ENCODE peak calls at places on chromosomes 7 and 10, in ten cellular contexts. X, V, A, U, H, D, Y, O, J and Z are unnamed samples.

GRCh38 chr7:144854839-144855424 is 19.1 kb upstream of the TPK1 start:
- DNase-seq in X (peak), U (peak), A (no peak), O (no peak), H (peak), D (peak), V (no peak), Y (peak), J (no peak), Z (no peak)

GRCh38 chr7:44050121-44050914 is 5.8 kb downstream of the DBNL start:
- DNase-seq in D (no peak), H (no peak), U (no peak), V (peak), Y (no peak), O (no peak), X (no peak), A (no peak), J (no peak), Z (no peak)

GRCh38 chr7:70640266-70640833 is 491.6 kb upstream of the GALNT17 start:
- DNase-seq in V (no peak), O (no peak), X (no peak), Y (no peak), D (peak), U (no peak), H (peak), J (no peak), A (no peak), Z (no peak)

GRCh38 chr7:2527505-2528464 is 8.2 kb downstream of the LFNG start:
- DNase-seq in J (peak), Y (no peak), A (no peak), X (peak), V (no peak), U (peak), O (peak), D (peak), H (peak), Z (peak)

GRCh38 chr7:30859202-30859939 is 52.3 kb upstream of the AQP1 start:
- DNase-seq in Y (no peak), U (no peak), D (no peak), H (no peak), J (no peak), O (no peak), X (no peak), A (no peak), V (no peak), Z (no peak)

GRCh38 chr10:24989867-24990266 is 26.1 kb downstream of the ENKUR start:
- DNase-seq in A (no peak), O (no peak), Y (no peak), J (no peak), H (peak), X (no peak), U (no peak), D (peak), V (no peak), Z (no peak)

GRCh38 chr10:538895-539294 is 150.6 kb downstream of the DIP2C start:
- DNase-seq in Y (no peak), A (no peak), J (no peak), O (no peak), D (peak), H (no peak), U (no peak), V (no peak), X (no peak), Z (no peak)

GRCh38 chr10:132685921-132686680 is 99.8 kb downstream of the NKX6-2 start:
- DNase-seq in Y (no peak), U (no peak), A (no peak), H (no peak), J (no peak), O (no peak), D (no peak), V (peak), X (no peak), Z (no peak)

GRCh38 chr7:21497072-21497471 is 45.8 kb upstream of the DNAH11 start:
- DNase-seq in J (no peak), U (no peak), V (no peak), X (no peak), Y (no peak), A (no peak), D (peak), H (peak), O (no peak), Z (no peak)

GRCh38 chr10:103244663-103245271 is 920 bp upstream of the RPEL1 start:
- DNase-seq in X (peak), O (peak), Y (peak), V (peak), D (peak), U (peak), J (peak), A (peak), H (peak), Z (peak)

GRCh38 chr7:69677054-69677847 is 79.0 kb downstream of the AUTS2 start:
- DNase-seq in V (no peak), O (no peak), H (peak), J (no peak), X (peak), D (no peak), A (no peak), U (no peak), Y (no peak), Z (no peak)

GRCh38 chr7:83794834-83795233 is 145.9 kb upstream of the SEMA3E start:
- DNase-seq in A (no peak), U (no peak), Y (no peak), J (no peak), V (no peak), D (no peak), X (no peak), H (no peak), O (no peak), Z (no peak)

GRCh38 chr10:30027057-30028005 is 32.1 kb downstream of the JCAD start:
- DNase-seq in U (peak), X (no peak), J (peak), A (peak), V (peak), O (peak), H (no peak), D (peak), Y (no peak), Z (peak)

GRCh38 chr10:48442809-48443177 is 136.3 kb downstream of the MAPK8 start:
- DNase-seq in J (no peak), Y (no peak), U (no peak), X (no peak), H (no peak), V (no peak), A (no peak), O (no peak), D (no peak), Z (no peak)

GRCh38 chr10:52106895-52107294 is 207.2 kb upstream of the DKK1 start:
- DNase-seq in Y (no peak), A (no peak), O (no peak), H (no peak), U (no peak), J (no peak), D (peak), X (no peak), V (no peak), Z (no peak)

GRCh38 chr7:159296093-159296681 is 151.5 kb upstream of the VIPR2 start:
- DNase-seq in A (no peak), J (no peak), U (no peak), V (no peak), H (no peak), X (no peak), O (no peak), D (no peak), Y (no peak), Z (no peak)

GRCh38 chr10:69573056-69573806 is at the start of gene NEUROG3:
- DNase-seq in H (no peak), U (peak), A (no peak), Y (no peak), V (no peak), O (no peak), X (no peak), D (no peak), J (no peak), Z (no peak)

GRCh38 chr7:659306-659847 is 67.1 kb upstream of the DNAAF5 start:
- DNase-seq in O (no peak), V (no peak), H (no peak), U (no peak), D (no peak), X (no peak), A (no peak), J (no peak), Y (no peak), Z (no peak)

GRCh38 chr7:26813426-26813825 is 51.0 kb downstream of the SKAP2 start:
- DNase-seq in D (peak), O (peak), J (no peak), A (no peak), X (no peak), U (no peak), Y (no peak), H (no peak), V (no peak), Z (no peak)

GRCh38 chr7:6622129-6622710 is 6.8 kb downstream of the ZNF853 start:
- DNase-seq in J (no peak), V (no peak), X (no peak), Y (no peak), U (no peak), O (no peak), H (no peak), A (no peak), D (no peak), Z (no peak)

GRCh38 chr7:149449897-149450296 is 11.0 kb downstream of the ZNF777 start:
- DNase-seq in U (no peak), Y (no peak), X (no peak), V (no peak), H (no peak), D (no peak), J (no peak), O (no peak), A (no peak), Z (no peak)

GRCh38 chr10:22536620-22537019 is 177.8 kb downstream of the PIP4K2A start:
- DNase-seq in O (no peak), D (no peak), Y (no peak), H (no peak), V (no peak), J (no peak), X (no peak), A (no peak), U (no peak), Z (no peak)

GRCh38 chr10:100477970-100478369 is 15.2 kb downstream of the WNT8B start:
- DNase-seq in H (no peak), V (no peak), A (no peak), Y (no peak), U (no peak), X (no peak), D (no peak), O (no peak), J (no peak), Z (no peak)

GRCh38 chr7:2859952-2860351 is 15.8 kb upstream of the GNA12 start:
- DNase-seq in A (no peak), U (no peak), Y (no peak), D (no peak), V (no peak), O (no peak), J (no peak), X (no peak), H (no peak), Z (no peak)

GRCh38 chr10:3978762-3979161 is 193.8 kb upstream of the KLF6 start:
- DNase-seq in D (no peak), Y (no peak), J (no peak), H (no peak), U (no peak), V (no peak), O (peak), X (no peak), A (no peak), Z (no peak)

GRCh38 chr7:10104292-10104691 is 869.4 kb upstream of the PHF14 start:
- DNase-seq in V (no peak), D (no peak), J (no peak), Y (no peak), A (no peak), H (no peak), U (no peak), O (no peak), X (no peak), Z (no peak)

GRCh38 chr7:133540096-133540860 is 287.4 kb downstream of the EXOC4 start:
- DNase-seq in H (no peak), Y (no peak), A (no peak), U (no peak), X (no peak), J (no peak), O (no peak), D (no peak), V (no peak), Z (no peak)

GRCh38 chr7:41640487-41640886 is 62.4 kb downstream of the INHBA start:
- DNase-seq in D (no peak), O (no peak), A (no peak), V (no peak), J (no peak), X (no peak), Y (no peak), U (no peak), H (no peak), Z (no peak)

GRCh38 chr10:127398140-127398966 is 150.8 kb upstream of the NPS start:
- DNase-seq in J (no peak), A (no peak), Y (no peak), X (no peak), D (peak), H (peak), O (no peak), V (no peak), U (no peak), Z (no peak)